ENCODE peak calls at places on chromosomes 5 and 9, in six cellular contexts. C is GM12865, P is heart left ventricle, F is LNCaP clone FGC, T is fibroblast of pulmonary artery, Y is GM12878. Q is an unnamed sample.

GRCh38 chr9:92438900-92439526 is 14.7 kb upstream of the OMD start:
- DNase-seq in C (no peak), P (no peak), F (no peak), T (peak; percentile 62), Y (no peak), Q (no peak)

GRCh38 chr5:67673180-67673579 is 476.6 kb upstream of the CD180 start:
- DNase-seq in C (no peak), P (no peak), F (no peak), T (no peak), Y (no peak), Q (no peak)

GRCh38 chr5:140570488-140570887 is 5.9 kb downstream of the SLC35A4 start:
- DNase-seq in C (no peak), P (no peak), F (no peak), T (no peak), Y (no peak), Q (no peak)

GRCh38 chr9:95023217-95024003 is 294.1 kb downstream of the FANCC start:
- DNase-seq in C (no peak), P (peak; percentile 62), F (no peak), T (peak; percentile 69), Y (no peak), Q (no peak)

GRCh38 chr5:149824115-149824514 is 94.0 kb downstream of the PPARGC1B start:
- DNase-seq in C (no peak), P (no peak), F (no peak), T (no peak), Y (no peak), Q (no peak)

GRCh38 chr5:115457574-115457973 is 87.0 kb downstream of the FEM1C start:
- DNase-seq in C (no peak), P (no peak), F (no peak), T (no peak), Y (no peak), Q (no peak)

GRCh38 chr9:124343533-124344290 is 71.5 kb downstream of the PSMB7 start:
- DNase-seq in C (no peak), P (no peak), F (no peak), T (no peak), Y (no peak), Q (no peak)

GRCh38 chr5:26981750-26982149 is 56.6 kb downstream of the CDH9 start:
- DNase-seq in C (no peak), P (no peak), F (no peak), T (no peak), Y (no peak), Q (no peak)

GRCh38 chr9:15837079-15837679 is 284.3 kb downstream of the CCDC171 start:
- DNase-seq in C (peak; percentile 56), P (no peak), F (peak; percentile 45), T (peak; percentile 79), Y (peak; percentile 7), Q (peak; percentile 3)

GRCh38 chr9:12972608-12973589 is 198.1 kb downstream of the LURAP1L start:
- DNase-seq in C (no peak), P (peak; percentile 28), F (peak; percentile 56), T (peak; percentile 42), Y (no peak), Q (no peak)

GRCh38 chr5:31186672-31187267 is 6.7 kb upstream of the CDH6 start:
- DNase-seq in C (peak; percentile 28), P (no peak), F (peak; percentile 15), T (peak; percentile 66), Y (no peak), Q (no peak)

GRCh38 chr9:125649315-125649714 is 57.7 kb downstream of the MAPKAP1 start:
- DNase-seq in C (peak; percentile 52), P (no peak), F (no peak), T (peak; percentile 82), Y (no peak), Q (no peak)

GRCh38 chr5:127561254-127561653 is 43.8 kb downstream of the PRRC1 start:
- DNase-seq in C (no peak), P (no peak), F (no peak), T (peak; percentile 45), Y (no peak), Q (no peak)

GRCh38 chr9:33128570-33128969 is 38.6 kb downstream of the B4GALT1 start:
- DNase-seq in C (no peak), P (no peak), F (no peak), T (no peak), Y (no peak), Q (no peak)

GRCh38 chr5:31768046-31768445 is 129.1 kb downstream of the PDZD2 start:
- DNase-seq in C (no peak), P (peak; percentile 59), F (no peak), T (no peak), Y (no peak), Q (no peak)

GRCh38 chr9:22134390-22134789 is 125.3 kb upstream of the CDKN2B start:
- DNase-seq in C (no peak), P (no peak), F (no peak), T (no peak), Y (no peak), Q (no peak)

GRCh38 chr5:32562841-32563240 is 22.5 kb upstream of the SUB1 start:
- DNase-seq in C (no peak), P (no peak), F (no peak), T (no peak), Y (no peak), Q (no peak)

GRCh38 chr9:135479469-135480052 is at the start of gene PPP1R26:
- DNase-seq in C (no peak), P (peak; percentile 54), F (no peak), T (no peak), Y (no peak), Q (no peak)

GRCh38 chr5:80960531-80961375 is 590 bp downstream of the RASGRF2 start:
- DNase-seq in C (no peak), P (peak; percentile 53), F (no peak), T (peak; percentile 18), Y (no peak), Q (no peak)

GRCh38 chr5:178189433-178189832 is 2.3 kb upstream of the GMCL2 start:
- DNase-seq in C (no peak), P (no peak), F (no peak), T (no peak), Y (no peak), Q (no peak)

GRCh38 chr5:59525957-59526356 is 367.6 kb downstream of the PDE4D start:
- DNase-seq in C (no peak), P (no peak), F (no peak), T (peak; percentile 62), Y (no peak), Q (no peak)

GRCh38 chr9:92964981-92965758 is 17.8 kb downstream of the FGD3 start:
- DNase-seq in C (peak; percentile 59), P (peak; percentile 51), F (no peak), T (no peak), Y (no peak), Q (no peak)

GRCh38 chr9:93708289-93708986 is 132.1 kb downstream of the PHF2 start:
- DNase-seq in C (no peak), P (no peak), F (no peak), T (no peak), Y (no peak), Q (no peak)

GRCh38 chr5:83608122-83608521 is 112.5 kb downstream of the HAPLN1 start:
- DNase-seq in C (peak; percentile 48), P (no peak), F (peak; percentile 14), T (peak; percentile 66), Y (no peak), Q (no peak)

GRCh38 chr5:24999732-25000131 is 355.0 kb upstream of the CDH10 start:
- DNase-seq in C (no peak), P (no peak), F (no peak), T (no peak), Y (no peak), Q (no peak)

GRCh38 chr5:150782850-150783249 is 4.3 kb downstream of the SMIM3 start:
- DNase-seq in C (no peak), P (no peak), F (no peak), T (no peak), Y (no peak), Q (no peak)

GRCh38 chr9:6488395-6488794 is 75.4 kb downstream of the UHRF2 start:
- DNase-seq in C (no peak), P (no peak), F (no peak), T (no peak), Y (no peak), Q (no peak)

GRCh38 chr5:14035859-14036440 is 91.5 kb upstream of the DNAH5 start:
- DNase-seq in C (no peak), P (peak; percentile 40), F (peak; percentile 28), T (peak; percentile 97), Y (no peak), Q (no peak)

GRCh38 chr5:96687812-96688453 is 25.8 kb downstream of the CAST start:
- DNase-seq in C (peak; percentile 64), P (no peak), F (no peak), T (peak; percentile 80), Y (no peak), Q (no peak)

GRCh38 chr9:120711841-120712538 is 2.3 kb downstream of the MEGF9 start:
- DNase-seq in C (peak; percentile 34), P (no peak), F (no peak), T (no peak), Y (no peak), Q (no peak)
- H3K4me3 ChIP-seq in C (peak overlapping the region; percentile 66), P (peak overlapping the region; percentile 78), F (no peak overlapping the region), T (peak overlapping the region; percentile 74), Y (peak overlapping the region; percentile 80), Q (peak overlapping the region; percentile 94)

DNA sequence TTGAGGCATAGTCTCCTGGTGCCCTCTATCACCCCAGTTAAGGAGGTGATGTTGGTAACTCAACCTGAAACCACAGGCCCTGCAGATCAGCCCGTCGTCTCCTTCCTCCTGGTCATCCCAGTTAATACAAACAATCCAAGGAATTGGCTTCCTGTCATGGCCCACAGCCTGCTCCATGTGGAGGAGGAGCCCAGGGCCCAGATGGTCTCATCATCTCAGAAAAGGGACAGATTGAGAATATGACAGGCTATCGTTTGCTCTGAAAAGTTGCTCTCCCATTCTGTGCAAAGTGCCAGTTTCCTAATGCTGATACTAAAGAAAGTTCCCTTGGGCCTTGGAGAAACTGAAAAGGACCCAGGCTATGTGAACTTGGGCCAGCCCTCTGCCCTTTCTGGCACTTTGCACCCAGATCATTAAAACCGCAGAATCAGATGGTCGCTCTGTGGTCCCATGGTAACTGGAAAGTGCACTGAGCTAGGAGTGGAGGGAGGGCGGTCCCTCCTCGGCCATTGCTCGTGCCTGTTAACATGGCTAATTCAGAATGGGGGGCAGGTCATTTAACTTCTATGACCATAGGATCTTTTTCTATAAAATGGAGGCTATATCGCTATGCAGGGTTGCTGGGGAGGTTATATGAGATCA is 685 bp upstream of the SPAAR start:
- DNase-seq in C (no peak), P (peak; percentile 80), F (no peak), T (no peak), Y (no peak), Q (no peak)
- TF ChIP-seq CTCF in C (no peak), P (no peak), F (no peak), T (no peak), Y (no peak), Q (no peak)

GRCh38 chr9:114805670-114806551 is at the start of gene TNFSF15:
- DNase-seq in C (peak; percentile 65), P (no peak), F (peak; percentile 72), T (no peak), Y (peak; percentile 43), Q (peak; percentile 46)
- H3K4me3 ChIP-seq in C (no peak within 1 kb of the TSS), P (peak within 1 kb of the TSS; percentile 36), F (peak within 1 kb of the TSS; percentile 41), T (no peak within 1 kb of the TSS), Y (no peak within 1 kb of the TSS), Q (no peak within 1 kb of the TSS)

DNA sequence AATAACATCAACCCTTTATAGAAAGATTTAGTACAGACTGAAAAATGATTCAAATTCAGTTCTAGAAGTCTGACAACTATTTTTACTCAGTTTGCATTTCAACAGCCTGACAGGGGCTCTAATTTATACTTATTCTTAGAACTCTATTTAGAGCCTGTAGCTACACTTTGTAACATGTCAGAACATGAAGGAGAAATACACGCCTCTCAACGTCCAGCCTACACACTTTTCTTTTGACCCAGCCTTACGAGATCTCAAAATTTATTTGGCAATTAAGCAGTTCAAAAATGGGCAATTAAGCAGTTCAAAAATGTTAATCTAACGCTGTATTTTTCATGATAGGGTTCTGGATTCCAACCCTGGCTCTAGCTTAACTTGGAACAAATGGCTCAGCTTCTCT is 66.3 kb downstream of the PRRT1B start:
- DNase-seq in C (no peak), P (no peak), F (no peak), T (no peak), Y (no peak), Q (no peak)
- TF ChIP-seq CTCF in C (no peak), P (no peak), F (no peak), T (no peak), Y (no peak), Q (no peak)